ENCODE peak calls at places on chromosomes 7 and 10, in five cellular contexts. J, G, O, W and U are unnamed samples.

GRCh38 chr10:191703-192518 is 56.7 kb downstream of the ZMYND11 start:
- DNase-seq in W (no peak), G (no peak), J (no peak), O (no peak), U (peak; percentile 56)

GRCh38 chr7:129144834-129145668 is 544 bp downstream of the TSPAN33 start:
- DNase-seq in J (no peak), G (no peak), W (peak; percentile 15), O (no peak), U (no peak)

GRCh38 chr10:84762754-84763394 is 434.5 kb downstream of the CCSER2 start:
- DNase-seq in O (no peak), G (peak; percentile 6), J (no peak), W (no peak), U (no peak)

GRCh38 chr7:21966271-21966670 is 20.6 kb upstream of the CDCA7L start:
- DNase-seq in G (no peak), W (no peak), J (no peak), O (no peak), U (no peak)

GRCh38 chr7:138021889-138022288 is 20.0 kb upstream of the CREB3L2 start:
- DNase-seq in O (no peak), J (no peak), G (no peak), W (no peak), U (no peak)

GRCh38 chr10:51369903-51370302 is 295.6 kb downstream of the PRKG1 start:
- DNase-seq in G (no peak), O (no peak), J (no peak), W (no peak), U (peak; percentile 37)

GRCh38 chr10:83545901-83546391 is 593.4 kb upstream of the GHITM start:
- DNase-seq in W (no peak), G (peak; percentile 67), O (no peak), J (no peak), U (no peak)

GRCh38 chr7:13016633-13017324 is 329.3 kb downstream of the ARL4A start:
- DNase-seq in J (peak; percentile 28), G (peak; percentile 26), O (no peak), W (no peak), U (peak; percentile 29)

GRCh38 chr7:151312831-151313809 is 28.5 kb upstream of the NUB1 start:
- DNase-seq in J (no peak), O (no peak), G (no peak), W (no peak), U (no peak)

GRCh38 chr7:54878339-54878738 is 119.3 kb upstream of the SEC61G start:
- DNase-seq in G (no peak), O (no peak), J (peak; percentile 8), W (no peak), U (peak; percentile 46)

GRCh38 chr10:84938117-84938905 is 609.9 kb downstream of the CCSER2 start:
- DNase-seq in J (no peak), O (no peak), W (no peak), G (no peak), U (no peak)

GRCh38 chr10:79246606-79247275 is 100.5 kb upstream of the PPIF start:
- DNase-seq in J (no peak), O (no peak), G (no peak), W (no peak), U (peak; percentile 97)

GRCh38 chr7:95322396-95322795 is 1.9 kb downstream of the PON1 start:
- DNase-seq in G (no peak), W (no peak), J (no peak), O (no peak), U (no peak)

GRCh38 chr10:88680958-88681357 is 16.7 kb downstream of the LIPF start:
- DNase-seq in W (no peak), G (no peak), O (no peak), J (peak; percentile 5), U (no peak)

GRCh38 chr10:131901181-131901829 is 497 bp downstream of the PPP2R2D start:
- DNase-seq in W (peak; percentile 52), J (no peak), O (no peak), G (peak; percentile 60), U (peak; percentile 93)

GRCh38 chr10:73073627-73074026 is 23.0 kb downstream of the P4HA1 start:
- DNase-seq in O (no peak), W (no peak), G (no peak), J (no peak), U (no peak)

GRCh38 chr10:119642556-119643111 is 8.5 kb upstream of the BAG3 start:
- DNase-seq in G (no peak), W (no peak), O (no peak), J (peak; percentile 43), U (no peak)

GRCh38 chr7:92685146-92686042 is 95.2 kb upstream of the FAM133B start:
- DNase-seq in G (peak; percentile 14), W (peak; percentile 90), O (no peak), J (no peak), U (no peak)

GRCh38 chr7:129343099-129343700 is 91.0 kb upstream of the STRIP2 start:
- DNase-seq in O (no peak), J (peak; percentile 36), G (peak; percentile 13), W (peak; percentile 15), U (peak; percentile 64)

GRCh38 chr7:105044449-105045081 is 30.6 kb downstream of the KMT2E start:
- DNase-seq in O (no peak), W (no peak), G (no peak), J (peak; percentile 19), U (no peak)

GRCh38 chr7:7681191-7681935 is 37.0 kb downstream of the RPA3 start:
- DNase-seq in O (no peak), J (peak; percentile 66), G (peak; percentile 37), W (peak; percentile 53), U (peak; percentile 63)

GRCh38 chr7:88927-89921 is 103.1 kb upstream of the FAM20C start:
- DNase-seq in J (peak; percentile 92), W (no peak), O (peak; percentile 45), G (no peak), U (peak; percentile 99)
- H2AFZ ChIP-seq in J (no peak overlapping the region), W (no peak overlapping the region), O (no peak overlapping the region), G (no peak overlapping the region), U (peak overlapping the region; percentile 32)

GRCh38 chr7:156478486-156478885 is 162.1 kb upstream of the RNF32 start:
- DNase-seq in G (no peak), W (no peak), J (no peak), O (no peak), U (no peak)

GRCh38 chr7:156480671-156481070 is 159.9 kb upstream of the RNF32 start:
- DNase-seq in G (no peak), J (no peak), W (no peak), O (no peak), U (no peak)

GRCh38 chr7:156475179-156475578 is 165.4 kb upstream of the RNF32 start:
- DNase-seq in W (no peak), G (no peak), J (no peak), O (peak; percentile 28), U (no peak)

GRCh38 chr7:156475666-156476065 is 164.9 kb upstream of the RNF32 start:
- DNase-seq in W (no peak), O (no peak), G (peak; percentile 76), J (no peak), U (no peak)

DNA sequence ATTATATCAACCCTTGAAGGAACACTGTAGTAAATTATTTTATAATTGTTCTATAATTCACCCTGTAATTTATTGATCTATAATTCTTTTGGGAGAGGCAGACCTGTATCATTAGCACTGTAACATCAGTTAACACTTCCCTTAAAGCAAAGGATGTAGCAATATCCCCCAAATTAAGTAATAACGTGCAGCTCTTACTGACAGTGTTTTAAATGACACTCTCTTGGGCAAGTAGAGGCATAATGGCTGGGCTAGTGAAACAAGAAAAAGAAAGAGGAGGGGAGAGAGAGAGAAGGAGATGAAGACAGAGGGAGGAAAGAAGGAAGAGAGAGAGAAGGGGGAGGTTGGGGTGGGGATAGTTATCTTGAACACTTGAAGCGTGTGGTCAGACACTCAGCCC is 161.0 kb upstream of the RNF32 start:
- DNase-seq in O (no peak), G (no peak), W (no peak), J (no peak), U (no peak)
- H3K27ac ChIP-seq in O (no peak overlapping the region), G (no peak overlapping the region), W (no peak overlapping the region), J (no peak overlapping the region), U (no peak overlapping the region)

GRCh38 chr7:134187893-134188292 is 60.8 kb downstream of the LRGUK start:
- DNase-seq in G (no peak), J (no peak), W (no peak), O (no peak), U (no peak)
- H2AFZ ChIP-seq in G (no peak overlapping the region), J (peak overlapping the region; percentile 52), W (no peak overlapping the region), O (no peak overlapping the region), U (no peak overlapping the region)

GRCh38 chr7:5657901-5658300 is 123.6 kb downstream of the RNF216 start:
- DNase-seq in W (no peak), J (peak; percentile 54), O (no peak), G (no peak), U (no peak)
- H3K27ac ChIP-seq in W (no peak overlapping the region), J (no peak overlapping the region), O (no peak overlapping the region), G (no peak overlapping the region), U (no peak overlapping the region)

GRCh38 chr7:100720320-100720644 is at the start of gene EPO:
- DNase-seq in J (no peak), W (no peak), G (peak; percentile 24), O (peak; percentile 52), U (no peak)
- H2AFZ ChIP-seq in J (peak within 1 kb of the TSS; percentile 39), W (no peak within 1 kb of the TSS), G (peak within 1 kb of the TSS; percentile 30), O (peak within 1 kb of the TSS; percentile 66), U (no peak within 1 kb of the TSS)

GRCh38 chr7:152467225-152467624 is 31.4 kb upstream of the KMT2C start:
- DNase-seq in O (no peak), W (no peak), J (no peak), G (no peak), U (peak; percentile 55)

GRCh38 chr7:152464312-152465117 is 28.7 kb upstream of the KMT2C start:
- DNase-seq in G (peak; percentile 81), O (peak; percentile 84), J (peak; percentile 51), W (peak; percentile 84), U (peak; percentile 99)

GRCh38 chr7:152462995-152463713 is 27.4 kb upstream of the KMT2C start:
- DNase-seq in G (peak; percentile 85), J (no peak), O (peak; percentile 89), W (no peak), U (peak; percentile 90)

GRCh38 chr7:152463714-152464311 is 28.0 kb upstream of the KMT2C start:
- DNase-seq in G (peak; percentile 100), J (peak; percentile 99), W (peak; percentile 100), O (peak; percentile 98), U (peak; percentile 100)

DNA sequence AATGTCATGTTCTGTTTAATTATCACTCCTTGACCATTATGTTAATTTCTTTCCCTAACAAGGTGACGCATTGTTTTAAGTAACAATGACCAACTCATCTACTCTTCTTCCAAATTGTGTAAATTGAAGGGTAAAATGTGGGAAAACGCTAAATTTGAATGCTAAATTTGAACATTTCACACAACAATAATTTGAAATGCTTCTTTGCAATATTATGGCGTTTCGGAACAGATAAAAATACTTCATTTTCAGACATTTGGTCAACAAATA is 29.2 kb upstream of the KMT2C start:
- DNase-seq in W (no peak), G (no peak), J (no peak), O (no peak), U (peak; percentile 64)
- H3K27ac ChIP-seq in W (peak overlapping the region; percentile 99), G (no peak overlapping the region), J (peak overlapping the region; percentile 50), O (no peak overlapping the region), U (peak overlapping the region; percentile 74)